ENCODE peak calls at places on chromosomes 5 and 9, in nine cellular contexts. G is suprapubic skin; W is GM23248; H is psoas muscle; L is fibroblast of lung; M is aorta; X is AG04450; Q is naive thymus-derived CD4-positive, alpha-beta T cell; F is heart left ventricle. A is an unnamed sample.

GRCh38 chr5:38938424-38938823 is 92.6 kb downstream of the OSMR start:
- DNase-seq in G (no peak), W (peak; percentile 35), H (no peak), L (peak; percentile 51), M (no peak), X (peak; percentile 4), Q (no peak), F (no peak), A (no peak)

GRCh38 chr5:17807069-17807468 is 172.8 kb downstream of the TAF11L14 start:
- DNase-seq in G (no peak), W (no peak), H (no peak), L (no peak), M (no peak), X (no peak), Q (no peak), F (no peak), A (no peak)

GRCh38 chr9:76761448-76761847 is 2.8 kb upstream of the PCA3 start:
- DNase-seq in G (no peak), W (peak; percentile 36), H (no peak), L (peak; percentile 20), M (no peak), X (no peak), Q (no peak), F (no peak), A (no peak)

GRCh38 chr9:10562581-10563343 is 50.0 kb downstream of the PTPRD start:
- DNase-seq in G (no peak), W (no peak), H (no peak), L (no peak), M (no peak), X (no peak), Q (no peak), F (no peak), A (no peak)

GRCh38 chr5:138663561-138663960 is 88.4 kb upstream of the HSPA9 start:
- DNase-seq in G (peak; percentile 26), W (no peak), H (no peak), L (no peak), M (no peak), X (no peak), Q (no peak), F (no peak), A (no peak)

GRCh38 chr9:97556721-97557605 is 55.5 kb downstream of the TMOD1 start:
- DNase-seq in G (no peak), W (no peak), H (peak; percentile 40), L (no peak), M (peak; percentile 63), X (no peak), Q (no peak), F (peak; percentile 62), A (peak; percentile 81)

GRCh38 chr9:114223564-114224246 is 68.4 kb downstream of the COL27A1 start:
- DNase-seq in G (no peak), W (peak; percentile 80), H (no peak), L (peak; percentile 54), M (no peak), X (no peak), Q (no peak), F (no peak), A (no peak)

GRCh38 chr5:142847898-142848790 is 78.0 kb downstream of the ARHGAP26 start:
- DNase-seq in G (no peak), W (peak; percentile 79), H (no peak), L (no peak), M (no peak), X (no peak), Q (no peak), F (no peak), A (no peak)

GRCh38 chr9:14674630-14675029 is 18.6 kb downstream of the ZDHHC21 start:
- DNase-seq in G (no peak), W (no peak), H (no peak), L (no peak), M (no peak), X (no peak), Q (no peak), F (no peak), A (no peak)

GRCh38 chr9:6930827-6931226 is 173.1 kb downstream of the KDM4C start:
- DNase-seq in G (no peak), W (peak; percentile 78), H (no peak), L (peak; percentile 22), M (no peak), X (no peak), Q (no peak), F (no peak), A (no peak)

GRCh38 chr9:113484258-113484730 is 20.8 kb downstream of the RGS3 start:
- DNase-seq in G (peak; percentile 77), W (no peak), H (peak; percentile 42), L (peak; percentile 28), M (peak; percentile 69), X (no peak), Q (no peak), F (peak; percentile 83), A (peak; percentile 92)

GRCh38 chr9:5608298-5609254 is 20.3 kb upstream of the RIC1 start:
- DNase-seq in G (no peak), W (peak; percentile 40), H (no peak), L (peak; percentile 11), M (no peak), X (no peak), Q (peak; percentile 23), F (no peak), A (no peak)

GRCh38 chr9:94891183-94891582 is 164.7 kb downstream of the AOPEP start:
- DNase-seq in G (no peak), W (no peak), H (no peak), L (no peak), M (no peak), X (no peak), Q (no peak), F (no peak), A (no peak)

GRCh38 chr9:75918154-75918553 is 27.7 kb downstream of the PCSK5 start:
- DNase-seq in G (no peak), W (no peak), H (no peak), L (no peak), M (no peak), X (no peak), Q (no peak), F (no peak), A (no peak)

GRCh38 chr5:41213340-41213739 is at the start of gene C6:
- DNase-seq in G (no peak), W (no peak), H (no peak), L (peak; percentile 15), M (no peak), X (no peak), Q (no peak), F (no peak), A (no peak)

GRCh38 chr9:4334439-4334838 is 34.6 kb upstream of the GLIS3 start:
- DNase-seq in G (no peak), W (peak; percentile 24), H (no peak), L (no peak), M (no peak), X (no peak), Q (no peak), F (peak; percentile 79), A (peak; percentile 34)

GRCh38 chr5:60387041-60387440 is 312.9 kb downstream of the DEPDC1B start:
- DNase-seq in G (no peak), W (no peak), H (no peak), L (peak; percentile 13), M (no peak), X (no peak), Q (no peak), F (no peak), A (no peak)

GRCh38 chr5:164353155-164353554 is 847.7 kb downstream of the MAT2B start:
- DNase-seq in G (no peak), W (no peak), H (no peak), L (peak; percentile 26), M (no peak), X (no peak), Q (no peak), F (no peak), A (no peak)

GRCh38 chr5:105167092-105167491 is 1604.5 kb upstream of the NUDT12 start:
- DNase-seq in G (no peak), W (no peak), H (no peak), L (no peak), M (no peak), X (no peak), Q (no peak), F (no peak), A (no peak)
- H3K4me3 ChIP-seq in G (no peak overlapping the region), W (no peak overlapping the region), H (no peak overlapping the region), L (no peak overlapping the region), M (no peak overlapping the region), X (no peak overlapping the region), Q (no peak overlapping the region), F (no peak overlapping the region), A (no peak overlapping the region)

DNA sequence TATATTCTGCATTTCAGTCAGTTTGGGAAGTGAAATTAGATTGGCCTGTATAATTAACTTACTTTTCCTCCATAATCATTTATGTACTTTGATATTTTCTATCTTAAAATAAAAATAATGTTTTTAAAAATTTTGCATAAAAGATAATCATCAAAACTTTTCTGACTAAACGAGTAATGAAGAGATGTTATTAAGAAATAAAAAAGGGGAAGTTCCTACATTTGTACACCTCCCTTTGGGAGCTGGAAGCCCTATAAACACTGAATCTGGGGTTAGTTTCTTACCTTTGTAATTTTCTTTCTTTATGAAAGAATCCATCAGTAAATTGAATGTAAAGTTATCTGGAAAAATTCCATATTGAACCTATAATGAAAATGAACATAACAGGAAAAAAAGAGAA is 86.2 kb downstream of the MRPS27 start:
- DNase-seq in G (no peak), W (no peak), H (no peak), L (no peak), M (no peak), X (no peak), Q (no peak), F (no peak), A (no peak)
- H3K27ac ChIP-seq in G (no peak overlapping the region), W (peak overlapping the region; percentile 77), H (peak overlapping the region; percentile 33), L (no peak overlapping the region), M (no peak overlapping the region), X (no peak overlapping the region), Q (no peak overlapping the region), F (no peak overlapping the region), A (no peak overlapping the region)

GRCh38 chr5:141269195-141269594 is 24.0 kb downstream of the PCDHB15 start:
- DNase-seq in G (no peak), W (no peak), H (no peak), L (no peak), M (no peak), X (no peak), Q (no peak), F (no peak), A (no peak)
- H3K9me3 ChIP-seq in G (peaks cover 90% of the 10 kb centered on the region), W (peaks cover 7% of the 10 kb centered on the region), H (peaks cover 85% of the 10 kb centered on the region), L (no peaks in the 10 kb centered on the region), M (peaks cover 29% of the 10 kb centered on the region), X (peaks cover 42% of the 10 kb centered on the region), Q (peaks cover 4% of the 10 kb centered on the region), F (peaks cover 32% of the 10 kb centered on the region), A (peaks cover 16% of the 10 kb centered on the region)

GRCh38 chr5:1503301-1504243 is 20.2 kb downstream of the LPCAT1 start:
- DNase-seq in G (no peak), W (peak; percentile 20), H (peak; percentile 56), L (peak; percentile 54), M (peak; percentile 92), X (no peak), Q (peak; percentile 25), F (peak; percentile 65), A (peak; percentile 90)

GRCh38 chr5:1505506-1506241 is 18.1 kb downstream of the LPCAT1 start:
- DNase-seq in G (no peak), W (no peak), H (peak; percentile 12), L (no peak), M (peak; percentile 38), X (no peak), Q (no peak), F (no peak), A (peak; percentile 56)

GRCh38 chr5:1504617-1505016 is 19.1 kb downstream of the LPCAT1 start:
- DNase-seq in G (no peak), W (no peak), H (no peak), L (no peak), M (no peak), X (no peak), Q (no peak), F (no peak), A (no peak)

GRCh38 chr5:1502737-1503120 is 21.0 kb downstream of the LPCAT1 start:
- DNase-seq in G (no peak), W (no peak), H (no peak), L (no peak), M (no peak), X (no peak), Q (no peak), F (no peak), A (no peak)

GRCh38 chr5:1504244-1504595 is 19.5 kb downstream of the LPCAT1 start:
- DNase-seq in G (no peak), W (no peak), H (no peak), L (no peak), M (no peak), X (no peak), Q (no peak), F (no peak), A (peak; percentile 46)
- H3K4me3 ChIP-seq in G (no peak overlapping the region), W (no peak overlapping the region), H (no peak overlapping the region), L (no peak overlapping the region), M (no peak overlapping the region), X (no peak overlapping the region), Q (no peak overlapping the region), F (no peak overlapping the region), A (no peak overlapping the region)